ENCODE peak calls at places on chromosomes 3 and 15, in eight cellular contexts. H is tibial nerve, Y is esophagus muscularis mucosa, B is A549, L is suprapubic skin, Q is transverse colon, P is ovary, T is K562. Z is an unnamed sample. For H3K9me3, the result is how much of the 10 kb centered on the place peaks cover.

GRCh38 chr3:188954590-188955208 is 217.1 kb upstream of the TPRG1 start:
- DNase-seq in L (peak), P (peak), Q (peak), Y (peak), H (peak), B (peak), T (peak), Z (no peak)

GRCh38 chr3:102083971-102084370 is 234.7 kb downstream of the NFKBIZ start:
- DNase-seq in T (no peak), Q (no peak), P (peak), L (no peak), B (no peak), H (no peak), Y (no peak), Z (no peak)

GRCh38 chr15:77186518-77187095 is 115.7 kb upstream of the TSPAN3 start:
- DNase-seq in T (peak), Y (no peak), Q (no peak), P (no peak), L (no peak), H (no peak), B (no peak), Z (no peak)

GRCh38 chr15:48796930-48797329 is 13.9 kb downstream of the CEP152 start:
- DNase-seq in T (no peak), Y (no peak), Q (no peak), L (no peak), H (no peak), P (no peak), B (no peak), Z (no peak)

GRCh38 chr3:78798266-78798832 is 969.4 kb downstream of the ROBO1 start:
- DNase-seq in Y (no peak), P (no peak), Q (no peak), H (no peak), B (no peak), L (no peak), T (no peak), Z (no peak)

GRCh38 chr3:43210049-43211027 is 76.0 kb upstream of the SNRK start:
- DNase-seq in T (no peak), P (no peak), Q (no peak), H (no peak), Y (no peak), L (no peak), B (no peak), Z (no peak)

GRCh38 chr3:124520970-124521369 is 209.3 kb upstream of the UMPS start:
- DNase-seq in P (no peak), B (no peak), T (no peak), Y (no peak), H (no peak), L (no peak), Q (no peak), Z (peak)

GRCh38 chr3:120559228-120560061 is 36.7 kb upstream of the NDUFB4 start:
- DNase-seq in T (peak), P (peak), L (no peak), Y (no peak), Q (peak), B (no peak), H (peak), Z (no peak)

GRCh38 chr15:74593122-74593521 is 22.5 kb upstream of the CLK3 start:
- DNase-seq in B (no peak), Q (no peak), P (no peak), H (no peak), Y (no peak), T (no peak), L (no peak), Z (peak)

GRCh38 chr15:69225355-69226027 is 65.1 kb downstream of the GLCE start:
- DNase-seq in T (peak), B (peak), L (no peak), P (no peak), Q (no peak), H (no peak), Y (no peak), Z (no peak)

GRCh38 chr3:171753665-171754408 is 56.4 kb downstream of the PLD1 start:
- DNase-seq in T (no peak), B (no peak), H (no peak), P (no peak), Q (no peak), L (no peak), Y (no peak), Z (no peak)

GRCh38 chr15:100043732-100044131 is 298.0 kb downstream of the ADAMTS17 start:
- DNase-seq in H (no peak), L (peak), P (no peak), Q (no peak), B (no peak), T (no peak), Y (no peak), Z (no peak)

DNA sequence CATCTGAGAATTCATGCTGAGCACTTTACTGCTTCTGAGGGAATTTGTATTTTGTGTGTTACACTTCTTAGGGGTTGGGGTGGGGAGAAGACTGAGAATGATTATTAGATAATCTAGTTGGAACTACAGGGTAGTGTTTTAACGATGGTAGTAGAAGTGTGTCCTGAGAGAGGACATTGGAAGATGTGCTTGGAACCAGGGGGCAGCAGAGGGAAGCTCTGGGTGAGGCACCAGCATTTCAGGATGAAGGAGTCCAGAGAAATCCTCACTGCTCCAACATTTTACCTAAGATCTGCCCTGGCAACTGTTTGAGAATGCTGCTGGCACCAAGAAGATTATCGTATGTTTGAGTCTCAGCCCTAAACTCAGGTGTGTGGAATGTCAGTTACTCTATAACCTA is 145.5 kb downstream of the SQOR start:
- DNase-seq in H (no peak), P (no peak), B (no peak), Q (no peak), Y (no peak), L (no peak), T (no peak), Z (no peak)
- H3K9me3 ChIP-seq in H (under half), P (under half), B (under half), Q (under half), Y (under half), L (under half), T (under half), Z (under half)

GRCh38 chr3:143769663-143770062 is 78.6 kb downstream of the SLC9A9 start:
- DNase-seq in Y (no peak), Q (no peak), B (no peak), T (no peak), L (no peak), H (no peak), P (no peak), Z (no peak)

GRCh38 chr3:143764840-143765239 is 83.4 kb downstream of the SLC9A9 start:
- DNase-seq in T (no peak), H (no peak), P (no peak), Q (no peak), Y (no peak), L (no peak), B (no peak), Z (no peak)

GRCh38 chr3:143757691-143758090 is 90.6 kb downstream of the SLC9A9 start:
- DNase-seq in Y (no peak), B (no peak), P (no peak), T (no peak), L (no peak), H (no peak), Q (no peak), Z (no peak)

GRCh38 chr3:143763568-143764162 is 84.6 kb downstream of the SLC9A9 start:
- DNase-seq in H (no peak), L (no peak), Q (no peak), B (no peak), Y (no peak), P (no peak), T (no peak), Z (no peak)
- TF ChIP-seq EP300 in H (no peak), L (no peak), Q (no peak), B (no peak), Y (no peak), P (no peak), T (no peak), Z (no peak)

GRCh38 chr15:25184356-25185155 is 229.8 kb downstream of the SNRPN start:
- DNase-seq in B (no peak), H (no peak), T (no peak), L (peak), Y (no peak), Q (no peak), P (no peak), Z (no peak)
- H3K9me3 ChIP-seq in B (under half), H (under half), T (under half), L (under half), Y (under half), Q (under half), P (under half), Z (under half)

GRCh38 chr15:90531147-90531546 is 1.4 kb downstream of the CRTC3 start:
- DNase-seq in P (no peak), L (no peak), Y (no peak), B (no peak), T (peak), Q (no peak), H (no peak), Z (no peak)
- TF ChIP-seq EP300 in P (no peak), L (no peak), Y (no peak), B (no peak), T (no peak), Q (no peak), H (no peak), Z (no peak)

GRCh38 chr3:99683876-99684275 is 45.5 kb downstream of the COL8A1 start:
- DNase-seq in L (no peak), Q (no peak), Y (no peak), P (no peak), B (no peak), H (no peak), T (no peak), Z (no peak)
- H3K9me3 ChIP-seq in L (under half), Q (under half), Y (under half), P (under half), B (under half), H (under half), T (under half), Z (under half)

DNA sequence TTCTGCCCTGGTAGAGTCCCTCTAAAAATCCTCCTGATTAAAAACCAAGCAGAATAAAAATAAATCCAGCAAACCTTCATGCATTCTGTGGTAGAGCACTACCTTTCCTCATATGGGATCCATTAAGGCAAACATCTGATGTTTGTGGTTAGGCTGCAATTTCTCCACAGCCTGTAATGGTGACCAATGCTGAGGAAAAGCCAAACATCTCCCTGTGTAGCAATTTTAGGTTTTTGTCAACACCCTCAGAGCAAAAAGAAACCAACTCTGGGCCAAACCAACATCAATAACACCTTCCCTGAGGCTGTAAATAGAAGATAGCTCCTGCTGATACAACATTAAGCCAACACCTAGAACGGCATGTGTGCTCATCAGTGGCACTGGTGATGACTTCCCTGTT is 191.6 kb downstream of the ATP8B4 start:
- DNase-seq in P (no peak), Y (no peak), Q (no peak), T (no peak), B (no peak), H (no peak), L (no peak), Z (no peak)
- TF ChIP-seq EP300 in P (no peak), Y (no peak), Q (no peak), T (no peak), B (no peak), H (peak), L (no peak), Z (no peak)

GRCh38 chr15:24621630-24622215 is 53.9 kb upstream of the NPAP1 start:
- DNase-seq in T (no peak), B (no peak), H (no peak), L (no peak), Q (no peak), Y (peak), P (no peak), Z (no peak)
- H3K9me3 ChIP-seq in T (under half), B (under half), H (under half), L (under half), Q (under half), Y (under half), P (under half), Z (under half)

GRCh38 chr3:13480340-13481318 is 523 bp downstream of the HDAC11 start:
- DNase-seq in L (no peak), T (no peak), H (no peak), Y (no peak), B (peak), Q (peak), P (peak), Z (peak)

GRCh38 chr3:13479582-13480339 is at the start of gene HDAC11:
- DNase-seq in Q (peak), P (peak), T (peak), Y (peak), H (peak), L (peak), B (peak), Z (peak)

GRCh38 chr3:13477946-13478345 is 2.2 kb upstream of the HDAC11 start:
- DNase-seq in P (no peak), Y (no peak), Q (no peak), T (no peak), H (no peak), B (no peak), L (no peak), Z (no peak)

GRCh38 chr3:13482106-13482690 is 2.1 kb downstream of the HDAC11 start:
- DNase-seq in L (no peak), B (no peak), P (no peak), T (no peak), Y (no peak), Q (no peak), H (no peak), Z (no peak)

DNA sequence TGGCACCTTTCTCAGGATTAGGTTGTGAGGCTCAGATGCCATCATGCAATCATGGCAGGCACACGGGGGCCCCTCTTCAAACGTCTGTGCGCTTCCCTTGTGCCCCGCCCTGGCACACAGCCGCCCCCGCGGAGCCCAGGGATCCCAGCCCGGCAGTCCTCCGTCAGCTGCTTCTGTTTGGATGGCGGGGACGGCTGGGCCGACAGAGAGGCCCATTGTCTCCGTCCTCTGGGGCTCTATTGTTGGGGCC is 849 bp upstream of the HDAC11 start:
- DNase-seq in T (peak), L (no peak), Y (no peak), Q (no peak), H (no peak), B (peak), P (peak), Z (peak)
- TF ChIP-seq EP300 in T (no peak), L (no peak), Y (no peak), Q (no peak), H (no peak), B (no peak), P (no peak), Z (no peak)

GRCh38 chr3:148601766-148602685 is 95.7 kb upstream of the AGTR1 start:
- DNase-seq in P (no peak), H (no peak), T (no peak), B (peak), Y (no peak), L (no peak), Q (no peak), Z (no peak)
- H3K9me3 ChIP-seq in P (under half), H (under half), T (under half), B (under half), Y (under half), L (under half), Q (under half), Z (under half)

DNA sequence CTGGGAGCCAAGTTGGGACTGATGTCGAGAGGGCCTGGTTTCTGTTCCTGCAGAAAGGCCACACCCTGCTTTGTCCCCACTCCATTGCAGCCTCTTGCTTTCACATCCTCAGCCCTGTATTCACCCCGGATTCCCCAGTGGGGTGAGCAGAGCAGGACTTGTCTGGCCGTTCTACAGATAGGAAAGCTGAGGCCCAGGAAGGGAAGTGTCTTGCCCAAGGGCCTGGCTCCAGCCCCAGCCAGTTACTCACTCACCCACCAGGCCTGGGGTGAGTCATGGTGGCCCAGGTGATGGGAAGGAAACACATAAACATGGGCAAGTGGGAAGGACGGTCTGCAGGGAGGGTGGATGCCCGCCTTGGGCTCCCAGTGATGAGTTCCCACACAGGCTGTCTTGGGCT is 6.1 kb upstream of the DUSP7 start:
- DNase-seq in P (no peak), B (peak), Q (peak), H (no peak), L (no peak), T (no peak), Y (no peak), Z (peak)
- TF ChIP-seq EP300 in P (no peak), B (no peak), Q (no peak), H (no peak), L (no peak), T (no peak), Y (no peak), Z (peak)